ENCODE peak calls at places on chromosomes 7 and 10, in seven cellular contexts. One of them, this sample, is unnamed.

GRCh38 chr7:98251251-98251843 is 685 bp downstream of the TECPR1 start:
- DNase-seq in cardiac muscle cell: no peak
- DNase-seq in left ventricle myocardium inferior: no peak
- DNase-seq in spleen: peak; percentile 88
- DNase-seq in GM23338: peak; percentile 45
- DNase-seq in neural progenitor cell: no peak
- DNase-seq in MM.1S: peak; percentile 56
- DNase-seq in this sample: peak; percentile 23

GRCh38 chr7:44212581-44213184 is 11.9 kb downstream of the YKT6 start:
- DNase-seq in cardiac muscle cell: no peak
- DNase-seq in left ventricle myocardium inferior: no peak
- DNase-seq in spleen: no peak
- DNase-seq in GM23338: no peak
- DNase-seq in neural progenitor cell: no peak
- DNase-seq in MM.1S: no peak
- DNase-seq in this sample: no peak

GRCh38 chr7:2471022-2471329 is 5.2 kb downstream of the GRIFIN start:
- DNase-seq in cardiac muscle cell: peak; percentile 52
- DNase-seq in left ventricle myocardium inferior: no peak
- DNase-seq in spleen: no peak
- DNase-seq in GM23338: no peak
- DNase-seq in neural progenitor cell: no peak
- DNase-seq in MM.1S: no peak
- DNase-seq in this sample: no peak

GRCh38 chr10:72274213-72274729 is 547 bp downstream of the DDIT4 start:
- DNase-seq in cardiac muscle cell: no peak
- DNase-seq in left ventricle myocardium inferior: no peak
- DNase-seq in spleen: peak; percentile 91
- DNase-seq in GM23338: peak; percentile 12
- DNase-seq in neural progenitor cell: no peak
- DNase-seq in MM.1S: no peak
- DNase-seq in this sample: no peak

GRCh38 chr10:70364001-70364771 is 18.2 kb downstream of the LRRC20 start:
- DNase-seq in cardiac muscle cell: peak; percentile 99
- DNase-seq in left ventricle myocardium inferior: peak; percentile 89
- DNase-seq in spleen: peak; percentile 97
- DNase-seq in GM23338: peak; percentile 95
- DNase-seq in neural progenitor cell: peak; percentile 93
- DNase-seq in MM.1S: peak; percentile 89
- DNase-seq in this sample: peak; percentile 89

GRCh38 chr10:101495324-101495925 is 92.6 kb downstream of the POLL start:
- DNase-seq in cardiac muscle cell: peak; percentile 25
- DNase-seq in left ventricle myocardium inferior: no peak
- DNase-seq in spleen: no peak
- DNase-seq in GM23338: peak; percentile 61
- DNase-seq in neural progenitor cell: peak; percentile 36
- DNase-seq in MM.1S: peak; percentile 63
- DNase-seq in this sample: no peak

GRCh38 chr7:16933296-16934248 is 51.8 kb upstream of the AGR3 start:
- DNase-seq in cardiac muscle cell: no peak
- DNase-seq in left ventricle myocardium inferior: no peak
- DNase-seq in spleen: no peak
- DNase-seq in GM23338: no peak
- DNase-seq in neural progenitor cell: no peak
- DNase-seq in MM.1S: no peak
- DNase-seq in this sample: peak; percentile 1

GRCh38 chr7:8040768-8041369 is 72.3 kb downstream of the GLCCI1 start:
- DNase-seq in cardiac muscle cell: no peak
- DNase-seq in left ventricle myocardium inferior: no peak
- DNase-seq in spleen: no peak
- DNase-seq in GM23338: no peak
- DNase-seq in neural progenitor cell: no peak
- DNase-seq in MM.1S: no peak
- DNase-seq in this sample: no peak

GRCh38 chr7:124536156-124536762 is 229.3 kb downstream of the GPR37 start:
- DNase-seq in cardiac muscle cell: no peak
- DNase-seq in left ventricle myocardium inferior: no peak
- DNase-seq in spleen: no peak
- DNase-seq in GM23338: no peak
- DNase-seq in neural progenitor cell: no peak
- DNase-seq in MM.1S: no peak
- DNase-seq in this sample: no peak

GRCh38 chr7:110090113-110090820 is 1000.7 kb upstream of the LRRN3 start:
- DNase-seq in cardiac muscle cell: peak; percentile 11
- DNase-seq in left ventricle myocardium inferior: no peak
- DNase-seq in spleen: peak; percentile 68
- DNase-seq in GM23338: peak; percentile 57
- DNase-seq in neural progenitor cell: peak; percentile 15
- DNase-seq in MM.1S: peak; percentile 55
- DNase-seq in this sample: no peak

GRCh38 chr7:91344911-91345310 is 80.7 kb downstream of the FZD1 start:
- DNase-seq in cardiac muscle cell: no peak
- DNase-seq in left ventricle myocardium inferior: no peak
- DNase-seq in spleen: no peak
- DNase-seq in GM23338: no peak
- DNase-seq in neural progenitor cell: no peak
- DNase-seq in MM.1S: no peak
- DNase-seq in this sample: no peak

GRCh38 chr10:80171248-80171660 is 34.1 kb downstream of the ANXA11 start:
- DNase-seq in cardiac muscle cell: no peak
- DNase-seq in left ventricle myocardium inferior: no peak
- DNase-seq in spleen: peak; percentile 45
- DNase-seq in GM23338: peak; percentile 33
- DNase-seq in neural progenitor cell: no peak
- DNase-seq in MM.1S: no peak
- DNase-seq in this sample: no peak
- H3K4me1 ChIP-seq in cardiac muscle cell: peaks cover 8% of the 10 kb centered on the region
- H3K4me1 ChIP-seq in left ventricle myocardium inferior: peaks cover 100% of the 10 kb centered on the region
- H3K4me1 ChIP-seq in spleen: peaks cover 34% of the 10 kb centered on the region
- H3K4me1 ChIP-seq in GM23338: peaks cover 8% of the 10 kb centered on the region
- H3K4me1 ChIP-seq in neural progenitor cell: peaks cover 9% of the 10 kb centered on the region
- H3K4me1 ChIP-seq in MM.1S: no peaks in the 10 kb centered on the region
- H3K4me1 ChIP-seq in this sample: peaks cover 8% of the 10 kb centered on the region

DNA sequence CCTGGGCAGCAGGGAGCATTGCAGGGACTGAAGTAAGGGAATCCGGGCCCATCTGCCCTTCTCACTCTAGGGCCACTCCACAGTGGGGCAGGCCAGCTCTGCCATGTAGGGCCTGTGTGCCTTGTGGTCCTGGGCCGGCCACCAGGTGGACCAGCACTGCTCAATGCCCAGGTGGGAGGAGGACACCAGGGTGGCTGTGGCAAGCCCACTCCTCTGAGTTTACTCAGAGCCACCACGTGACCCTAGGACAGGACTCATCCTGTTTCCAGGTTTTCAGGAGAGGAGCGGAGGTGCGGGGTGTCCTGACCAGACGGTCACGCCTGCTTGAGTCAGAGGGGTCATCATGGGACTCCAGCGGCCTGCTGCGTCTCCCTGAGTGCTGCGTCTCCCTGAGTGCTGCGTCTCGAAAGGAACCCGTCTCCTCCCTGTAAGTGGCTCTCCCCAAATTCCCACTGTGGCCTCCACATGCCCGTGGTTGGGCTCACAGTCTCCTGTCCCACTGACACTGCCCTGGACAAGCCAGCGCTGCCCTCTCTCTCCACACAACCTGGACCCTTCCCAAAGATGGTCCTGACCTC is 2.9 kb downstream of the CFAP46 start:
- DNase-seq in cardiac muscle cell: no peak
- DNase-seq in left ventricle myocardium inferior: no peak
- DNase-seq in spleen: peak; percentile 68
- DNase-seq in GM23338: no peak
- DNase-seq in neural progenitor cell: no peak
- DNase-seq in MM.1S: no peak
- DNase-seq in this sample: no peak
- H3K4me3 ChIP-seq in cardiac muscle cell: no peak overlapping the region
- H3K4me3 ChIP-seq in left ventricle myocardium inferior: no peak overlapping the region
- H3K4me3 ChIP-seq in spleen: no peak overlapping the region
- H3K4me3 ChIP-seq in GM23338: no peak overlapping the region
- H3K4me3 ChIP-seq in neural progenitor cell: no peak overlapping the region
- H3K4me3 ChIP-seq in MM.1S: no peak overlapping the region
- H3K4me3 ChIP-seq in this sample: no peak overlapping the region

DNA sequence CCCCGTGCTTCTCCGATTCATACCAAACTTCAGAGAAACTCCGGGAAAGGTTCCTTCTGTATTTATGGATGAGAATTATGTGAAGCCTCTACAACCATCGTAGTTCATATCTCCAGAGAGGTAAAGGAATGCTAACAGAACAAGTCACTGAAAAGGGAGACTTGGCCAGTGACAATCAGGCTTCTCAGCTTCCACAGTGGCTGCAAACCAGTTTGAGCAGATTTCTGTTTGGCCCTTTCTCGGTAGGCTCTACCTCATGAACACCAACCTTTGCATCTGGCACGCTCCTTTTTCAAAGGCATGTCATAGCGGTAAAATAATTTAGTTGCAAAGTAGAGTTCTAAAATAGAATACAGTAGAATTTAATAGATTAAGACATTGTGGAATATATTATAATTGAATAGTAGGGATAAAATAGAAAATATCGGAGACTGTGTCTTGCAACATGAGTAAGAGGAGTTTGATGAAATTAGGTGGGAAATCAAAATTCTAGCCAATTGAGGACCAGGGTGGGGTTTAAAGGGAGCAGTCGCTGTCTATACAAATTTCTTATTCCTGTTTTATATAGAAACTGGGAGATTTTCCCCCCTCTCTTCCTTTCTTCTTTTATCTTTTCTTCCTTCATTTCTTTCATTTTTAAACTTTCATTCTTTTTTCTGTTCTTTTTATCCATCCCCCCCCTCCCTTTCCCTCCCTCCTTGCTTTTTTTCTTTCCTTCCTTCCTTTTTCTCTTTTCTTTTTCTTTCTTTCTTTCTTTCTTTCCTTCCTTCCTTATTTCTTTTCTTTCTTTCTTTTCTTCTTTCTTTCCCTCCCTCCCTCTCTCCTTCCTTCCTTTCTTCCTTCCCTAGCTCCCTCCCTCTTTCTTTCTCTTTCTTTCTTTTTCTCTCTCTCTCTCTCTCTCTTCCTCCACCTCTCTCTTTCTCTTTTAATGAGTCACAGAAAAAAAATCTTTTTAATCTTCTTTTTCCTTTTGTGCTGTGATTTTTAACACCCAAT is 161.5 kb upstream of the KLF6 start:
- DNase-seq in cardiac muscle cell: no peak
- DNase-seq in left ventricle myocardium inferior: no peak
- DNase-seq in spleen: no peak
- DNase-seq in GM23338: no peak
- DNase-seq in neural progenitor cell: no peak
- DNase-seq in MM.1S: no peak
- DNase-seq in this sample: no peak
- H3K27ac ChIP-seq in cardiac muscle cell: no peak overlapping the region
- H3K27ac ChIP-seq in left ventricle myocardium inferior: no peak overlapping the region
- H3K27ac ChIP-seq in spleen: peak overlapping the region; percentile 72
- H3K27ac ChIP-seq in GM23338: no peak overlapping the region
- H3K27ac ChIP-seq in neural progenitor cell: no peak overlapping the region
- H3K27ac ChIP-seq in MM.1S: no peak overlapping the region
- H3K27ac ChIP-seq in this sample: peak overlapping the region; percentile 80

GRCh38 chr7:968205-968754 is 7.1 kb downstream of the COX19 start:
- DNase-seq in cardiac muscle cell: no peak
- DNase-seq in left ventricle myocardium inferior: no peak
- DNase-seq in spleen: no peak
- DNase-seq in GM23338: no peak
- DNase-seq in neural progenitor cell: no peak
- DNase-seq in MM.1S: no peak
- DNase-seq in this sample: no peak
- H3K4me1 ChIP-seq in cardiac muscle cell: peaks cover 17% of the 10 kb centered on the region
- H3K4me1 ChIP-seq in left ventricle myocardium inferior: peaks cover 87% of the 10 kb centered on the region
- H3K4me1 ChIP-seq in spleen: peaks cover 88% of the 10 kb centered on the region
- H3K4me1 ChIP-seq in GM23338: no peaks in the 10 kb centered on the region
- H3K4me1 ChIP-seq in neural progenitor cell: peaks cover 9% of the 10 kb centered on the region
- H3K4me1 ChIP-seq in MM.1S: peaks cover 12% of the 10 kb centered on the region
- H3K4me1 ChIP-seq in this sample: peaks cover 22% of the 10 kb centered on the region

GRCh38 chr7:13982940-13983677 is 6.4 kb downstream of the ETV1 start:
- DNase-seq in cardiac muscle cell: peak; percentile 52
- DNase-seq in left ventricle myocardium inferior: no peak
- DNase-seq in spleen: no peak
- DNase-seq in GM23338: no peak
- DNase-seq in neural progenitor cell: no peak
- DNase-seq in MM.1S: peak; percentile 7
- DNase-seq in this sample: no peak

GRCh38 chr7:13987395-13987794 is 2.1 kb downstream of the ETV1 start:
- DNase-seq in cardiac muscle cell: no peak
- DNase-seq in left ventricle myocardium inferior: no peak
- DNase-seq in spleen: no peak
- DNase-seq in GM23338: no peak
- DNase-seq in neural progenitor cell: no peak
- DNase-seq in MM.1S: no peak
- DNase-seq in this sample: no peak

GRCh38 chr7:13986208-13986607 is 3.3 kb downstream of the ETV1 start:
- DNase-seq in cardiac muscle cell: no peak
- DNase-seq in left ventricle myocardium inferior: no peak
- DNase-seq in spleen: no peak
- DNase-seq in GM23338: no peak
- DNase-seq in neural progenitor cell: peak; percentile 12
- DNase-seq in MM.1S: no peak
- DNase-seq in this sample: no peak

GRCh38 chr7:13988011-13988410 is 1.5 kb downstream of the ETV1 start:
- DNase-seq in cardiac muscle cell: peak; percentile 81
- DNase-seq in left ventricle myocardium inferior: no peak
- DNase-seq in spleen: no peak
- DNase-seq in GM23338: no peak
- DNase-seq in neural progenitor cell: peak; percentile 38
- DNase-seq in MM.1S: no peak
- DNase-seq in this sample: no peak

GRCh38 chr7:13984831-13985685 is 4.4 kb downstream of the ETV1 start:
- DNase-seq in cardiac muscle cell: no peak
- DNase-seq in left ventricle myocardium inferior: no peak
- DNase-seq in spleen: no peak
- DNase-seq in GM23338: peak; percentile 52
- DNase-seq in neural progenitor cell: peak; percentile 13
- DNase-seq in MM.1S: no peak
- DNase-seq in this sample: no peak
- H3K4me3 ChIP-seq in cardiac muscle cell: peak overlapping the region; percentile 88
- H3K4me3 ChIP-seq in left ventricle myocardium inferior: peak overlapping the region; percentile 75
- H3K4me3 ChIP-seq in spleen: no peak overlapping the region
- H3K4me3 ChIP-seq in GM23338: peak overlapping the region; percentile 67
- H3K4me3 ChIP-seq in neural progenitor cell: peak overlapping the region; percentile 81
- H3K4me3 ChIP-seq in MM.1S: no peak overlapping the region
- H3K4me3 ChIP-seq in this sample: no peak overlapping the region

This sample was measured in CD8-positive, alpha-beta memory T cell.